ENCODE peak calls at places on chromosomes 7 and 10, in nine cellular contexts. J is BJ; T is right lobe of liver; Q is GM06990; Y is kidney; G is CD8-positive, alpha-beta T cell; N is choroid plexus epithelial cell; D is GM13976; S is uterus. A is an unnamed sample.
A peak's percentile ranks its signal among the peaks of the same experiment; 100 is the strongest.

GRCh38 chr10:89452193-89452592 is 37.8 kb downstream of the IFIT5 start:
- DNase-seq in J (no peak), T (no peak), Q (no peak), Y (no peak), G (no peak), N (no peak), D (no peak), S (no peak), A (no peak)

GRCh38 chr10:104049497-104050250 is 36.0 kb downstream of the COL17A1 start:
- DNase-seq in J (no peak), T (no peak), Q (no peak), Y (no peak), G (no peak), N (peak; percentile 28), D (no peak), S (no peak), A (no peak)

GRCh38 chr10:72038458-72039001 is 49.8 kb downstream of the SPOCK2 start:
- DNase-seq in J (peak; percentile 38), T (no peak), Q (no peak), Y (no peak), G (no peak), N (peak; percentile 27), D (no peak), S (no peak), A (no peak)

GRCh38 chr7:4906682-4907081 is 23.2 kb upstream of the RADIL start:
- DNase-seq in J (no peak), T (no peak), Q (no peak), Y (no peak), G (no peak), N (no peak), D (no peak), S (no peak), A (no peak)

GRCh38 chr10:62225362-62225761 is 43.3 kb downstream of the RTKN2 start:
- DNase-seq in J (no peak), T (no peak), Q (no peak), Y (no peak), G (no peak), N (no peak), D (no peak), S (no peak), A (no peak)

GRCh38 chr10:90947025-90947960 is 26.4 kb upstream of the ANKRD1 start:
- DNase-seq in J (no peak), T (no peak), Q (peak; percentile 19), Y (no peak), G (no peak), N (peak; percentile 65), D (peak; percentile 29), S (no peak), A (no peak)

GRCh38 chr10:92164024-92164423 is 126.9 kb downstream of the CPEB3 start:
- DNase-seq in J (no peak), T (no peak), Q (no peak), Y (no peak), G (no peak), N (no peak), D (no peak), S (no peak), A (no peak)

GRCh38 chr7:84364708-84365107 is 170.1 kb upstream of the SEMA3A start:
- DNase-seq in J (peak; percentile 19), T (no peak), Q (no peak), Y (no peak), G (no peak), N (peak; percentile 69), D (no peak), S (no peak), A (no peak)

GRCh38 chr10:74150151-74151056 is at the start of gene AP3M1:
- DNase-seq in J (no peak), T (peak; percentile 90), Q (no peak), Y (peak; percentile 94), G (peak; percentile 72), N (no peak), D (peak; percentile 88), S (peak; percentile 79), A (peak; percentile 62)

GRCh38 chr10:74151879-74152722 is 1.1 kb downstream of the ADK start:
- DNase-seq in J (no peak), T (no peak), Q (no peak), Y (no peak), G (no peak), N (no peak), D (no peak), S (no peak), A (no peak)

GRCh38 chr10:74153123-74153522 is 2.1 kb downstream of the ADK start:
- DNase-seq in J (no peak), T (no peak), Q (no peak), Y (no peak), G (no peak), N (peak; percentile 93), D (no peak), S (no peak), A (no peak)

GRCh38 chr10:74153676-74154075 is 2.7 kb downstream of the ADK start:
- DNase-seq in J (no peak), T (no peak), Q (no peak), Y (no peak), G (no peak), N (no peak), D (no peak), S (no peak), A (no peak)

DNA sequence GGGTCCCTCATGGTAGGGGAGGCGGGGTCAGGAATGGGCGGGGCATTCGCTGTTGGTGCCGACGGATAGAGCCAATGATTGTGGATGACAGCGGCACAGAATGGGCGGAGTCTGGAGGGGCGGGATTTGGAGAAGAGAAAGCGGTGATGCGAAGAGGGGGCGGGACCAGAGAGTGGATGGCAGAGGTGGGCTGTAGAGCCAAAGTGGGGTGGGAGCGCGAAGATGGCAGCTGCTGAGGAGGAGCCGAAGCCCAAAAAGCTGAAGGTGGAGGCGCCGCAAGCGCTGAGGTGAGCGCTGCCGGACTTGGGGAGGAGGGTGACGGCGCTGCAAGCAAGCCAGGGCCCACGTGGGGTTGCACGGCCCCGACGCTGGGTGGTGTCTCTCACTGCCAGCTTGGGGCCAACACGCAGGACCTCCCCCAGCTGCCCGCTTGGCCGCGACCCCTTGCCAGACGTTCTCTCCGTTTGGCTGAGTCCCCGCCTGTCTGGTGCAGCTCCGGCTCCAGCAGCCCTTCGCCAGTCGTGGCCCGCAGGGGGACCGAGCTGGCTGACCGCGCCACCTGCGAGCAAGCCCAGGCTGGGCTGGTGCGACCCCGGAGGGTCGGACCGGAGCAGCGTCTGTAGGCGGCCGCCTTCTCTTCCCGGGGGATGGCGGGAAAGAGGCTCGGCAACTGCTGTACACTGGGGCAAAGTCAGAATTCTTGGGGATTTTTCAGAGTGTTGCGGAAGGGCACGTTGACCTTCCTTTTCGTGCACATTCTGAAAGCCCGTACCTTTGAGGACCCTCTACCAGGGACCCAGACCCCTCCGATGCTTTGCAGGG is at the start of gene ADK:
- DNase-seq in J (peak; percentile 80), T (peak; percentile 99), Q (peak; percentile 94), Y (peak; percentile 100), G (peak; percentile 100), N (peak; percentile 98), D (peak; percentile 99), S (peak; percentile 100), A (peak; percentile 85)
- TF ChIP-seq CTCF in J (peak; percentile 42), T (peak; percentile 5), Q (peak; percentile 44), Y (peak; percentile 5), G (peak; percentile 22), N (peak; percentile 49), D (peak; percentile 12), S (peak; percentile 25), A (no peak)

GRCh38 chr10:23530079-23530478 is 91.2 kb downstream of the OTUD1 start:
- DNase-seq in J (no peak), T (no peak), Q (no peak), Y (no peak), G (no peak), N (peak; percentile 59), D (no peak), S (no peak), A (no peak)
- TF ChIP-seq CTCF in J (peak; percentile 22), T (peak; percentile 53), Q (peak; percentile 36), Y (no peak), G (peak; percentile 49), N (peak; percentile 53), D (no peak), S (no peak), A (peak; percentile 19)

GRCh38 chr10:11364241-11364640 is 247.2 kb downstream of the USP6NL start:
- DNase-seq in J (no peak), T (no peak), Q (no peak), Y (no peak), G (no peak), N (no peak), D (no peak), S (no peak), A (no peak)

GRCh38 chr10:11363497-11363896 is 248.0 kb downstream of the USP6NL start:
- DNase-seq in J (no peak), T (no peak), Q (no peak), Y (no peak), G (no peak), N (no peak), D (no peak), S (no peak), A (no peak)

DNA sequence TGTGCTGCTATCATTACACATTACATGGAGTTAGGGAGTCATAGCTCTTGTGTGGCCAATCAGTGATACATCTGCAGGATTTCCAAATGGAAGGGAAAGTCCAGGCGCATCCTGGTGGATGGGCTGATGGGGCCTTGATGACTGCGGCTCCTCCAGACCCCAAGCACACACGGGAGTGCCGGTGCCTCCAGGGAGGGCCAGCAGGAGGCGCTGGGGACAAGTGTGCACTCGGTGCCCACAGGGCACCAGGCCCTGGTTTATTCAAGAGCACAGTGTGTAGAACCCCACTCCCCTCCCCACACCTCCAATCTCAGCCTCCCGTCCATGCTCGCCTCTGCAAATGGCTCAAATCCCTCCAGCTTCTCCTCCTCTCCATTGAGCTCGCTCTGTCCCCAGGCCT is 243.9 kb downstream of the USP6NL start:
- DNase-seq in J (no peak), T (no peak), Q (no peak), Y (no peak), G (no peak), N (no peak), D (no peak), S (no peak), A (no peak)
- TF ChIP-seq CTCF in J (no peak), T (no peak), Q (peak; percentile 18), Y (no peak), G (no peak), N (no peak), D (no peak), S (no peak), A (no peak)

GRCh38 chr10:86523348-86523747 is 1.8 kb upstream of the WAPL start:
- DNase-seq in J (no peak), T (no peak), Q (no peak), Y (no peak), G (no peak), N (peak; percentile 31), D (no peak), S (no peak), A (no peak)

GRCh38 chr10:86522385-86522855 is 828 bp upstream of the WAPL start:
- DNase-seq in J (no peak), T (no peak), Q (no peak), Y (no peak), G (no peak), N (peak; percentile 21), D (no peak), S (no peak), A (no peak)

GRCh38 chr10:86524225-86524982 is 2.8 kb upstream of the WAPL start:
- DNase-seq in J (no peak), T (no peak), Q (no peak), Y (no peak), G (no peak), N (no peak), D (no peak), S (no peak), A (no peak)

GRCh38 chr10:86520871-86521619 is 547 bp downstream of the WAPL start:
- DNase-seq in J (no peak), T (peak; percentile 80), Q (peak; percentile 54), Y (peak; percentile 84), G (peak; percentile 13), N (peak; percentile 60), D (peak; percentile 68), S (peak; percentile 33), A (no peak)

DNA sequence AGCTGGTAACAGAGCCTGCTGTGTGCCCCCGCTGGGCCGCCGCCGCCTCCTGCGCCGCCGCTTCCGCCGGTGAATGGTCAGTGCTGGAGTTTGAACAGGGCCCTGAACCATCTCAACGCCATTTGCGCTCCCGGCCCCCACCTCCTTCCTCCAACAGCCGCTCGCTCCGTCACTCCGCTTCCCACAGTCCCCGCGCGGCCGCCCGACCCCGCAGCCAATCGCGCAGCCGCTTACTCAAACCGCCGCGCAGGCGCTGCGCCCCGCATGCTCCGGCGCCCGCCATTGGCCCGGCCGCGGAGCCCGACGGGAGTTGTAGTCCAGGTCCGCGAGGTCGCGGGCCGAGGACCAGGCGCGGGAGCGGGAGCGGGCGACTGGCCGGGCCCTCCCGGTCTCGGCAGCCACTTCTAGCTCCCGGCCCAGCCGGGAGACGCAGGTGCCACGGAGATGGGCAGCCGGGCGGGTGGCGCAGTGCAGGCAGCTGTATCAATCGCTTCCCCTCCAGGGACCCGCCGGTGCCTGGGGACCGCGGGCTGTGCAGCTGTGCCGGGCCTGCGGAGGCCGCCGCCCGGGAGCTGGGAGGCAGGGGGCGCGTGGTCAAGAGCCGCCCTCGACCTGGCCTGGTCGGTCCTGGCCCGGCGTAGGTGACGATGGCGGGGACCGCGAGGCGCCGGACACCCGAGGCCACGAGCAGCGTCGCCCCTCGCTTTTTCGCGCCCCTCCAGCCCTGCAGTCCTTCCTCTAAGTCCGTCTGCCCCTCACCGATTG is at the start of gene WAPL:
- DNase-seq in J (peak; percentile 61), T (peak; percentile 97), Q (peak; percentile 97), Y (peak; percentile 98), G (peak; percentile 91), N (peak; percentile 95), D (peak; percentile 98), S (peak; percentile 95), A (peak; percentile 92)
- TF ChIP-seq CTCF in J (no peak), T (no peak), Q (no peak), Y (no peak), G (no peak), N (no peak), D (no peak), S (no peak), A (no peak)